ENCODE peak calls at places on chromosomes 11 and 22, in seven cellular contexts. N is PC-3, Z is HCT116, Q is thoracic aorta, U is psoas muscle, H is heart left ventricle, D is kidney. V is an unnamed sample. For H3K36me3, the result is how much of the 10 kb centered on the place peaks cover.

GRCh38 chr11:12478743-12479142 is 101.4 kb downstream of the PARVA start:
- DNase-seq in N (no peak), Z (no peak), H (peak), Q (no peak), U (no peak), D (no peak), V (peak)

GRCh38 chr22:36369004-36369921 is 18.5 kb downstream of the MYH9 start:
- DNase-seq in D (no peak), U (no peak), Q (no peak), Z (no peak), N (no peak), H (no peak), V (peak)

GRCh38 chr11:46361283-46362145 is 14.3 kb downstream of the DGKZ start:
- DNase-seq in U (peak), D (peak), N (no peak), Z (no peak), Q (no peak), H (peak), V (peak)

GRCh38 chr11:1484716-1485503 is 1.7 kb downstream of the MOB2 start:
- DNase-seq in N (no peak), D (peak), Q (no peak), H (no peak), Z (no peak), U (peak), V (no peak)

GRCh38 chr11:86196291-86196690 is 48.3 kb upstream of the EED start:
- DNase-seq in Q (no peak), N (no peak), Z (no peak), U (no peak), D (no peak), H (no peak), V (no peak)

GRCh38 chr22:48721394-48721666 is 1106.3 kb downstream of the BRD1 start:
- DNase-seq in Q (no peak), Z (no peak), H (no peak), D (no peak), N (no peak), U (no peak), V (no peak)

GRCh38 chr11:13289081-13289480 is 11.5 kb downstream of the BMAL1 start:
- DNase-seq in Z (no peak), D (no peak), Q (no peak), U (no peak), N (peak), H (no peak), V (peak)

GRCh38 chr11:3014314-3014938 is 22.3 kb upstream of the NAP1L4 start:
- DNase-seq in Q (no peak), H (no peak), Z (no peak), N (no peak), U (no peak), D (peak), V (no peak)

GRCh38 chr11:122085264-122085663 is 30.8 kb downstream of the BLID start:
- DNase-seq in Z (no peak), N (peak), H (no peak), Q (no peak), D (no peak), U (no peak), V (peak)

GRCh38 chr11:45713573-45713972 is 48.2 kb upstream of the CHST1 start:
- DNase-seq in Z (no peak), D (no peak), N (no peak), H (no peak), U (no peak), Q (no peak), V (no peak)

GRCh38 chr11:12694182-12694531 is 19.9 kb downstream of the TEAD1 start:
- DNase-seq in U (peak), Q (no peak), N (no peak), Z (no peak), D (no peak), H (no peak), V (peak)

GRCh38 chr11:22192289-22192641 is 620 bp upstream of the ANO5 start:
- DNase-seq in N (no peak), Q (no peak), Z (no peak), U (no peak), H (no peak), D (no peak), V (no peak)

GRCh38 chr11:1549355-1550330 is 22.4 kb downstream of the DUSP8 start:
- DNase-seq in N (no peak), D (no peak), H (no peak), U (no peak), Z (no peak), Q (no peak), V (no peak)

GRCh38 chr11:129102756-129103155 is 89.4 kb downstream of the ARHGAP32 start:
- DNase-seq in N (no peak), Z (no peak), D (no peak), U (no peak), Q (no peak), H (no peak), V (no peak)

GRCh38 chr11:68999093-68999747 is 13.8 kb downstream of the MRGPRF start:
- DNase-seq in Z (no peak), N (no peak), H (no peak), D (peak), U (no peak), Q (no peak), V (no peak)

GRCh38 chr11:105670811-105671210 is 60.9 kb downstream of the GRIA4 start:
- DNase-seq in Z (peak), D (no peak), H (no peak), Q (no peak), N (peak), U (no peak), V (peak)

GRCh38 chr11:45857834-45858492 is 10.7 kb downstream of the CRY2 start:
- DNase-seq in N (no peak), H (peak), U (peak), Z (no peak), D (peak), Q (no peak), V (peak)

GRCh38 chr11:37320921-37321320 is 722.9 kb upstream of the RAG2 start:
- DNase-seq in D (no peak), H (no peak), Q (no peak), U (no peak), N (peak), Z (no peak), V (no peak)

GRCh38 chr22:23168381-23169031 is 11.8 kb upstream of the BCR start:
- DNase-seq in U (no peak), Z (no peak), H (no peak), N (no peak), Q (no peak), D (peak), V (no peak)

GRCh38 chr22:33919591-33920501 is at the start of gene LARGE1:
- DNase-seq in Q (no peak), Z (no peak), N (no peak), U (peak), D (peak), H (peak), V (peak)

GRCh38 chr22:36386900-36387663 is 685 bp downstream of the MYH9 start:
- DNase-seq in D (peak), Q (no peak), U (peak), N (no peak), H (peak), Z (no peak), V (no peak)

GRCh38 chr11:6531267-6531752 is 34.2 kb downstream of the DNHD1 start:
- DNase-seq in Q (no peak), H (no peak), U (no peak), N (peak), D (no peak), Z (peak), V (peak)

GRCh38 chr11:56932572-56933235 is 56.0 kb upstream of the OR5AK2 start:
- DNase-seq in N (peak), Q (no peak), H (no peak), D (no peak), U (no peak), Z (peak), V (peak)

DNA sequence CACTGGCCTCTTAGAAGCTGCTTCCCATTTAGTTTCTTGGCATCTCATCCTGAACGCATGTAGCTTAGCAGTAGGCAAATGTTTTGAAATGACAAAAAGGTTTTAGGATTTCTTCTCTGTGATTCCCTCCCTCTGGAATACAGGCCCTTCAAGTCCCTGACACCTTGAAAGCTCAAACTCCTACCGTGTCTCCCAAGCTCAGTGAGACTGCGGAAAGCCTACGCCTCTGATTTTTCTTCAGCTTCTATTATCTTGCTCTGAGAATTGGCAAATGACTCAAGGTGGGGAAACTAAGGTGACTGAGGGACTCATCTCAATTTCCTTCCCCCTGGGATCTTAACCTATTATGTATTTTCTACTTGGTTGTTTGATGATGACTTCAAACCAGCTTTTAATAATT is 130.3 kb downstream of the ENTHD1 start:
- DNase-seq in N (no peak), Q (no peak), Z (no peak), U (no peak), D (no peak), H (no peak), V (no peak)
- H3K36me3 ChIP-seq in N (under half), Q (under half), Z (under half), U (under half), D (under half), H (under half), V (under half)

GRCh38 chr11:14881794-14882193 is 10.2 kb downstream of the CYP2R1 start:
- DNase-seq in H (no peak), Z (no peak), U (no peak), N (no peak), Q (no peak), D (no peak), V (no peak)
- H3K36me3 ChIP-seq in H (under half), Z (under half), U (under half), N (under half), Q (under half), D (under half), V (under half)

GRCh38 chr22:37763012-37763411 is 44.7 kb upstream of the GCAT start:
- DNase-seq in Q (no peak), D (no peak), N (no peak), H (no peak), Z (no peak), U (no peak), V (no peak)
- H3K36me3 ChIP-seq in Q (under half), D (under half), N (under half), H (under half), Z (under half), U (half or more), V (half or more)

GRCh38 chr11:61325649-61326414 is 7.1 kb downstream of the DDB1 start:
- DNase-seq in Q (no peak), N (no peak), D (no peak), Z (no peak), U (no peak), H (no peak), V (no peak)
- H3K36me3 ChIP-seq in Q (half or more), N (half or more), D (half or more), Z (half or more), U (half or more), H (under half), V (half or more)

GRCh38 chr11:8962827-8963226 is 1.4 kb downstream of the TMEM9B start:
- DNase-seq in H (no peak), D (no peak), U (no peak), Z (no peak), N (no peak), Q (no peak), V (no peak)

GRCh38 chr11:8963569-8964323 is 496 bp downstream of the TMEM9B start:
- DNase-seq in Q (peak), N (peak), U (peak), D (peak), H (peak), Z (peak), V (no peak)

GRCh38 chr11:8971917-8972316 is 7.7 kb upstream of the TMEM9B start:
- DNase-seq in D (no peak), N (no peak), U (no peak), Z (no peak), Q (no peak), H (no peak), V (no peak)

GRCh38 chr11:8964324-8965320 is at the start of gene TMEM9B:
- DNase-seq in Z (peak), D (peak), Q (peak), N (peak), H (peak), U (peak), V (peak)

DNA sequence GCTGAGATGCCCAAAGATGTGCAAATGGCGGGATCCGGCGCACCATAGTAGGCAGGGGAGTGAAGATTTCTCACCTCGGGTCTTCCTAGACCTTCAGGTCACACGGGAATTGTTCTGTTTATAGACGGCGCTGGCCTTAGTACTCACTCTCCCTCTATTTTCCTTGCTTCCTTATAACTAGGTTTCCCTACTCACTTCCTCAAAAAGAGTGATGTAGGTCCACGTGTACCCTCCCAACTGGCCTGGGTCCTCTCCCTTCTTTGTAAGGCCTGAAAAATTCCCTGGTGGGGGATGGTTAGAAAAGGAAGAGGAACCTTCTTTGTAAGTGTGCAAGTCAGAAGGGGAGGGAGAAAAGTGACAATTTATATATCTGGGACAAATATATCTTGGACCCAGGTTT is 2.9 kb upstream of the TMEM9B start:
- DNase-seq in N (no peak), Z (no peak), U (no peak), H (no peak), Q (no peak), D (no peak), V (no peak)
- H3K36me3 ChIP-seq in N (under half), Z (under half), U (under half), H (under half), Q (under half), D (under half), V (under half)

GRCh38 chr11:134864233-134864967 is 452.4 kb upstream of the B3GAT1 start:
- DNase-seq in N (no peak), H (no peak), D (no peak), Q (no peak), U (no peak), Z (no peak), V (no peak)
- H3K36me3 ChIP-seq in N (under half), H (under half), D (under half), Q (under half), U (under half), Z (under half), V (under half)

DNA sequence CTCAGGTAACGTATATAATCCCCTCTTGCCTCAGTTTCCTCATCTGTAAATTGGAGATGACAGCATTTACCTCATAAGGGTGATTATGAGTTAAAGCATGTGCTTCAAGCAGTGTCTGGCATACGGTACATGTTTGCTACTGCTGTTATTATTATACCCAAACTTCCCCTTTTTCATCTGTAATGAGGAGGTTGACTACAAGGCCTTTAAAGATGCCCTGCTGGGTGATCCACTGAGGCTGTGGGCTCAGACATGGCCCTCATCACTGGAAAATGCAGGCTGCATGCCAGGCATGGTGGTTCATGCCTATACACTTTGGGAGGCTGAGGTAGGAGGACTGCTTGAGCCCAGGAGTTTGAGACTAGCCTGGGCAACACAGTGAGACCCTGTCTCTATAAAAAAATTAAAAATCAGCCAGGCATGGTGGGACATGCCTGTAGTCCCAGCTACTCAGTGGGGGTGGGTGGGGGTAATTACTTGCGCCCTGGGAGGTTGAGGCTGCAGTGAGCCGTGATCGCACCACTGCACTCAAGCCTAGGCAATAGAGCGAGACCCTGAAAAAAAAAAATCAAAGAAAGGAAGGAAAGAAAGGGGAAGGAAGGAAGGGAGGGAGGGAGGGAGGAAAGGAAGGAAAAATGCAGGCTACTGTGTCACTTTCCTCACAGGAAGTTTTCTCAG is 4.3 kb downstream of the PIK3IP1 start:
- DNase-seq in Z (no peak), D (no peak), N (no peak), Q (no peak), H (no peak), U (no peak), V (no peak)
- H3K36me3 ChIP-seq in Z (under half), D (under half), N (under half), Q (under half), H (under half), U (half or more), V (under half)